ENCODE peak calls at places on chromosome 10, in five cellular contexts. One of them, this sample, is unnamed.

GRCh38 chr10:102613286-102613685 is 31.0 kb upstream of the TRIM8 start:
- DNase-seq in stimulated activated CD4-positive, alpha-beta T cell treated with anti-CD3 and anti-CD28 coated beads, Interleukin-1b, Interleukin-23, amount 100 ng/mL, for 24 hours: no peak
- DNase-seq in activated T-helper 1 cell treated with anti-CD3 and anti-CD28 coated beads, Interleukin-2, amount 50 U/mL, for 16 hours: no peak
- DNase-seq in NCI-H1930: no peak
- DNase-seq in ureter: no peak
- DNase-seq in this sample: no peak

GRCh38 chr10:43258032-43258921 is 8.6 kb downstream of the RASGEF1A start:
- DNase-seq in ureter: no peak
- DNase-seq in activated T-helper 1 cell treated with anti-CD3 and anti-CD28 coated beads, Interleukin-2, amount 50 U/mL, for 16 hours: no peak
- DNase-seq in NCI-H1930: no peak
- DNase-seq in stimulated activated CD4-positive, alpha-beta T cell treated with anti-CD3 and anti-CD28 coated beads, Interleukin-1b, Interleukin-23, amount 100 ng/mL, for 24 hours: no peak
- DNase-seq in this sample: no peak

GRCh38 chr10:21975378-21975990 is 28.0 kb downstream of the DNAJC1 start:
- DNase-seq in stimulated activated CD4-positive, alpha-beta T cell treated with anti-CD3 and anti-CD28 coated beads, Interleukin-1b, Interleukin-23, amount 100 ng/mL, for 24 hours: no peak
- DNase-seq in activated T-helper 1 cell treated with anti-CD3 and anti-CD28 coated beads, Interleukin-2, amount 50 U/mL, for 16 hours: no peak
- DNase-seq in NCI-H1930: peak
- DNase-seq in ureter: no peak
- DNase-seq in this sample: no peak

GRCh38 chr10:5560844-5561703 is 36.3 kb downstream of the CALML3 start:
- DNase-seq in stimulated activated CD4-positive, alpha-beta T cell treated with anti-CD3 and anti-CD28 coated beads, Interleukin-1b, Interleukin-23, amount 100 ng/mL, for 24 hours: no peak
- DNase-seq in ureter: peak
- DNase-seq in activated T-helper 1 cell treated with anti-CD3 and anti-CD28 coated beads, Interleukin-2, amount 50 U/mL, for 16 hours: no peak
- DNase-seq in NCI-H1930: no peak
- DNase-seq in this sample: no peak

GRCh38 chr10:33349273-33349672 is 14.8 kb upstream of the NRP1 start:
- DNase-seq in ureter: no peak
- DNase-seq in stimulated activated CD4-positive, alpha-beta T cell treated with anti-CD3 and anti-CD28 coated beads, Interleukin-1b, Interleukin-23, amount 100 ng/mL, for 24 hours: no peak
- DNase-seq in NCI-H1930: no peak
- DNase-seq in activated T-helper 1 cell treated with anti-CD3 and anti-CD28 coated beads, Interleukin-2, amount 50 U/mL, for 16 hours: no peak
- DNase-seq in this sample: no peak

GRCh38 chr10:128180843-128181242 is 54.6 kb upstream of the MKI67 start:
- DNase-seq in NCI-H1930: no peak
- DNase-seq in ureter: no peak
- DNase-seq in activated T-helper 1 cell treated with anti-CD3 and anti-CD28 coated beads, Interleukin-2, amount 50 U/mL, for 16 hours: peak
- DNase-seq in stimulated activated CD4-positive, alpha-beta T cell treated with anti-CD3 and anti-CD28 coated beads, Interleukin-1b, Interleukin-23, amount 100 ng/mL, for 24 hours: no peak
- DNase-seq in this sample: no peak

GRCh38 chr10:32155075-32155516 is 98.9 kb upstream of the KIF5B start:
- DNase-seq in ureter: no peak
- DNase-seq in NCI-H1930: no peak
- DNase-seq in stimulated activated CD4-positive, alpha-beta T cell treated with anti-CD3 and anti-CD28 coated beads, Interleukin-1b, Interleukin-23, amount 100 ng/mL, for 24 hours: no peak
- DNase-seq in activated T-helper 1 cell treated with anti-CD3 and anti-CD28 coated beads, Interleukin-2, amount 50 U/mL, for 16 hours: no peak
- DNase-seq in this sample: no peak

GRCh38 chr10:79270471-79271246 is 76.6 kb upstream of the PPIF start:
- DNase-seq in activated T-helper 1 cell treated with anti-CD3 and anti-CD28 coated beads, Interleukin-2, amount 50 U/mL, for 16 hours: no peak
- DNase-seq in ureter: no peak
- DNase-seq in NCI-H1930: no peak
- DNase-seq in stimulated activated CD4-positive, alpha-beta T cell treated with anti-CD3 and anti-CD28 coated beads, Interleukin-1b, Interleukin-23, amount 100 ng/mL, for 24 hours: no peak
- DNase-seq in this sample: no peak

GRCh38 chr10:4765428-4765827 is 60.6 kb upstream of the AKR1E2 start:
- DNase-seq in NCI-H1930: no peak
- DNase-seq in stimulated activated CD4-positive, alpha-beta T cell treated with anti-CD3 and anti-CD28 coated beads, Interleukin-1b, Interleukin-23, amount 100 ng/mL, for 24 hours: no peak
- DNase-seq in ureter: no peak
- DNase-seq in activated T-helper 1 cell treated with anti-CD3 and anti-CD28 coated beads, Interleukin-2, amount 50 U/mL, for 16 hours: no peak
- DNase-seq in this sample: no peak

GRCh38 chr10:113872139-113873030 is 17.9 kb downstream of the NHLRC2 start:
- DNase-seq in activated T-helper 1 cell treated with anti-CD3 and anti-CD28 coated beads, Interleukin-2, amount 50 U/mL, for 16 hours: no peak
- DNase-seq in ureter: no peak
- DNase-seq in NCI-H1930: no peak
- DNase-seq in stimulated activated CD4-positive, alpha-beta T cell treated with anti-CD3 and anti-CD28 coated beads, Interleukin-1b, Interleukin-23, amount 100 ng/mL, for 24 hours: no peak
- DNase-seq in this sample: no peak

GRCh38 chr10:101613646-101614045 is 25.5 kb downstream of the DPCD start:
- DNase-seq in stimulated activated CD4-positive, alpha-beta T cell treated with anti-CD3 and anti-CD28 coated beads, Interleukin-1b, Interleukin-23, amount 100 ng/mL, for 24 hours: no peak
- DNase-seq in ureter: no peak
- DNase-seq in activated T-helper 1 cell treated with anti-CD3 and anti-CD28 coated beads, Interleukin-2, amount 50 U/mL, for 16 hours: no peak
- DNase-seq in NCI-H1930: no peak
- DNase-seq in this sample: no peak

GRCh38 chr10:98302711-98303365 is 34.8 kb upstream of the LOXL4 start:
- DNase-seq in stimulated activated CD4-positive, alpha-beta T cell treated with anti-CD3 and anti-CD28 coated beads, Interleukin-1b, Interleukin-23, amount 100 ng/mL, for 24 hours: no peak
- DNase-seq in activated T-helper 1 cell treated with anti-CD3 and anti-CD28 coated beads, Interleukin-2, amount 50 U/mL, for 16 hours: no peak
- DNase-seq in ureter: no peak
- DNase-seq in NCI-H1930: no peak
- DNase-seq in this sample: no peak

GRCh38 chr10:49784631-49785030 is 22.5 kb upstream of the OGDHL start:
- DNase-seq in NCI-H1930: no peak
- DNase-seq in activated T-helper 1 cell treated with anti-CD3 and anti-CD28 coated beads, Interleukin-2, amount 50 U/mL, for 16 hours: no peak
- DNase-seq in ureter: no peak
- DNase-seq in stimulated activated CD4-positive, alpha-beta T cell treated with anti-CD3 and anti-CD28 coated beads, Interleukin-1b, Interleukin-23, amount 100 ng/mL, for 24 hours: no peak
- DNase-seq in this sample: no peak

GRCh38 chr10:62554632-62555199 is 180.5 kb downstream of the ZNF365 start:
- DNase-seq in ureter: no peak
- DNase-seq in NCI-H1930: no peak
- DNase-seq in activated T-helper 1 cell treated with anti-CD3 and anti-CD28 coated beads, Interleukin-2, amount 50 U/mL, for 16 hours: no peak
- DNase-seq in stimulated activated CD4-positive, alpha-beta T cell treated with anti-CD3 and anti-CD28 coated beads, Interleukin-1b, Interleukin-23, amount 100 ng/mL, for 24 hours: no peak
- DNase-seq in this sample: peak

GRCh38 chr10:76962851-76963250 is 674.8 kb downstream of the KCNMA1 start:
- DNase-seq in NCI-H1930: no peak
- DNase-seq in activated T-helper 1 cell treated with anti-CD3 and anti-CD28 coated beads, Interleukin-2, amount 50 U/mL, for 16 hours: no peak
- DNase-seq in ureter: no peak
- DNase-seq in stimulated activated CD4-positive, alpha-beta T cell treated with anti-CD3 and anti-CD28 coated beads, Interleukin-1b, Interleukin-23, amount 100 ng/mL, for 24 hours: no peak
- DNase-seq in this sample: no peak

GRCh38 chr10:103445767-103446567 is 6.2 kb downstream of the CALHM2 start:
- DNase-seq in activated T-helper 1 cell treated with anti-CD3 and anti-CD28 coated beads, Interleukin-2, amount 50 U/mL, for 16 hours: no peak
- DNase-seq in stimulated activated CD4-positive, alpha-beta T cell treated with anti-CD3 and anti-CD28 coated beads, Interleukin-1b, Interleukin-23, amount 100 ng/mL, for 24 hours: no peak
- DNase-seq in ureter: peak
- DNase-seq in NCI-H1930: no peak
- DNase-seq in this sample: peak

GRCh38 chr10:98047009-98047741 is 16.8 kb upstream of the CRTAC1 start:
- DNase-seq in activated T-helper 1 cell treated with anti-CD3 and anti-CD28 coated beads, Interleukin-2, amount 50 U/mL, for 16 hours: no peak
- DNase-seq in ureter: no peak
- DNase-seq in NCI-H1930: no peak
- DNase-seq in stimulated activated CD4-positive, alpha-beta T cell treated with anti-CD3 and anti-CD28 coated beads, Interleukin-1b, Interleukin-23, amount 100 ng/mL, for 24 hours: no peak
- DNase-seq in this sample: peak

GRCh38 chr10:112208292-112208691 is 24.7 kb upstream of the GPAM start:
- DNase-seq in stimulated activated CD4-positive, alpha-beta T cell treated with anti-CD3 and anti-CD28 coated beads, Interleukin-1b, Interleukin-23, amount 100 ng/mL, for 24 hours: no peak
- DNase-seq in NCI-H1930: no peak
- DNase-seq in ureter: no peak
- DNase-seq in activated T-helper 1 cell treated with anti-CD3 and anti-CD28 coated beads, Interleukin-2, amount 50 U/mL, for 16 hours: no peak
- DNase-seq in this sample: no peak

GRCh38 chr10:132632091-132632561 is 94.5 kb downstream of the INPP5A start:
- DNase-seq in ureter: no peak
- DNase-seq in stimulated activated CD4-positive, alpha-beta T cell treated with anti-CD3 and anti-CD28 coated beads, Interleukin-1b, Interleukin-23, amount 100 ng/mL, for 24 hours: no peak
- DNase-seq in NCI-H1930: no peak
- DNase-seq in activated T-helper 1 cell treated with anti-CD3 and anti-CD28 coated beads, Interleukin-2, amount 50 U/mL, for 16 hours: no peak
- DNase-seq in this sample: no peak

GRCh38 chr10:19250542-19250941 is 201.9 kb downstream of the MALRD1 start:
- DNase-seq in activated T-helper 1 cell treated with anti-CD3 and anti-CD28 coated beads, Interleukin-2, amount 50 U/mL, for 16 hours: no peak
- DNase-seq in NCI-H1930: no peak
- DNase-seq in stimulated activated CD4-positive, alpha-beta T cell treated with anti-CD3 and anti-CD28 coated beads, Interleukin-1b, Interleukin-23, amount 100 ng/mL, for 24 hours: no peak
- DNase-seq in ureter: no peak
- DNase-seq in this sample: no peak

GRCh38 chr10:122126763-122127659 is 138.0 kb downstream of the TACC2 start:
- DNase-seq in activated T-helper 1 cell treated with anti-CD3 and anti-CD28 coated beads, Interleukin-2, amount 50 U/mL, for 16 hours: no peak
- DNase-seq in stimulated activated CD4-positive, alpha-beta T cell treated with anti-CD3 and anti-CD28 coated beads, Interleukin-1b, Interleukin-23, amount 100 ng/mL, for 24 hours: no peak
- DNase-seq in ureter: no peak
- DNase-seq in NCI-H1930: no peak
- DNase-seq in this sample: peak

GRCh38 chr10:68153473-68154210 is 44.4 kb downstream of the MYPN start:
- DNase-seq in NCI-H1930: no peak
- DNase-seq in ureter: peak
- DNase-seq in stimulated activated CD4-positive, alpha-beta T cell treated with anti-CD3 and anti-CD28 coated beads, Interleukin-1b, Interleukin-23, amount 100 ng/mL, for 24 hours: no peak
- DNase-seq in activated T-helper 1 cell treated with anti-CD3 and anti-CD28 coated beads, Interleukin-2, amount 50 U/mL, for 16 hours: no peak
- DNase-seq in this sample: no peak

GRCh38 chr10:101609481-101609880 is 21.4 kb downstream of the DPCD start:
- DNase-seq in NCI-H1930: no peak
- DNase-seq in stimulated activated CD4-positive, alpha-beta T cell treated with anti-CD3 and anti-CD28 coated beads, Interleukin-1b, Interleukin-23, amount 100 ng/mL, for 24 hours: no peak
- DNase-seq in activated T-helper 1 cell treated with anti-CD3 and anti-CD28 coated beads, Interleukin-2, amount 50 U/mL, for 16 hours: no peak
- DNase-seq in ureter: no peak
- DNase-seq in this sample: no peak

GRCh38 chr10:112875474-112876267 is 74.4 kb upstream of the TCF7L2 start:
- DNase-seq in NCI-H1930: no peak
- DNase-seq in activated T-helper 1 cell treated with anti-CD3 and anti-CD28 coated beads, Interleukin-2, amount 50 U/mL, for 16 hours: no peak
- DNase-seq in ureter: no peak
- DNase-seq in stimulated activated CD4-positive, alpha-beta T cell treated with anti-CD3 and anti-CD28 coated beads, Interleukin-1b, Interleukin-23, amount 100 ng/mL, for 24 hours: no peak
- DNase-seq in this sample: no peak

GRCh38 chr10:112954974-112955735 is 5.1 kb downstream of the TCF7L2 start:
- DNase-seq in ureter: no peak
- DNase-seq in NCI-H1930: no peak
- DNase-seq in activated T-helper 1 cell treated with anti-CD3 and anti-CD28 coated beads, Interleukin-2, amount 50 U/mL, for 16 hours: no peak
- DNase-seq in stimulated activated CD4-positive, alpha-beta T cell treated with anti-CD3 and anti-CD28 coated beads, Interleukin-1b, Interleukin-23, amount 100 ng/mL, for 24 hours: no peak
- DNase-seq in this sample: no peak

GRCh38 chr10:19891429-19891828 is 75.2 kb downstream of the PLXDC2 start:
- DNase-seq in activated T-helper 1 cell treated with anti-CD3 and anti-CD28 coated beads, Interleukin-2, amount 50 U/mL, for 16 hours: no peak
- DNase-seq in NCI-H1930: no peak
- DNase-seq in ureter: no peak
- DNase-seq in stimulated activated CD4-positive, alpha-beta T cell treated with anti-CD3 and anti-CD28 coated beads, Interleukin-1b, Interleukin-23, amount 100 ng/mL, for 24 hours: no peak
- DNase-seq in this sample: no peak

GRCh38 chr10:12539350-12540164 is 190.2 kb downstream of the CAMK1D start:
- DNase-seq in ureter: no peak
- DNase-seq in activated T-helper 1 cell treated with anti-CD3 and anti-CD28 coated beads, Interleukin-2, amount 50 U/mL, for 16 hours: no peak
- DNase-seq in NCI-H1930: no peak
- DNase-seq in stimulated activated CD4-positive, alpha-beta T cell treated with anti-CD3 and anti-CD28 coated beads, Interleukin-1b, Interleukin-23, amount 100 ng/mL, for 24 hours: no peak
- DNase-seq in this sample: no peak

GRCh38 chr10:118264838-118265470 is 77.2 kb downstream of the FAM204A start:
- DNase-seq in NCI-H1930: no peak
- DNase-seq in stimulated activated CD4-positive, alpha-beta T cell treated with anti-CD3 and anti-CD28 coated beads, Interleukin-1b, Interleukin-23, amount 100 ng/mL, for 24 hours: no peak
- DNase-seq in activated T-helper 1 cell treated with anti-CD3 and anti-CD28 coated beads, Interleukin-2, amount 50 U/mL, for 16 hours: no peak
- DNase-seq in ureter: no peak
- DNase-seq in this sample: no peak

GRCh38 chr10:72344932-72345331 is 9.8 kb downstream of the DNAJB12 start:
- DNase-seq in NCI-H1930: no peak
- DNase-seq in ureter: no peak
- DNase-seq in stimulated activated CD4-positive, alpha-beta T cell treated with anti-CD3 and anti-CD28 coated beads, Interleukin-1b, Interleukin-23, amount 100 ng/mL, for 24 hours: no peak
- DNase-seq in activated T-helper 1 cell treated with anti-CD3 and anti-CD28 coated beads, Interleukin-2, amount 50 U/mL, for 16 hours: no peak
- DNase-seq in this sample: no peak

GRCh38 chr10:30219977-30220751 is 128.9 kb downstream of the MTPAP start:
- DNase-seq in ureter: peak
- DNase-seq in stimulated activated CD4-positive, alpha-beta T cell treated with anti-CD3 and anti-CD28 coated beads, Interleukin-1b, Interleukin-23, amount 100 ng/mL, for 24 hours: no peak
- DNase-seq in NCI-H1930: no peak
- DNase-seq in activated T-helper 1 cell treated with anti-CD3 and anti-CD28 coated beads, Interleukin-2, amount 50 U/mL, for 16 hours: no peak
- DNase-seq in this sample: peak

GRCh38 chr10:113001599-113002448 is 51.8 kb downstream of the TCF7L2 start:
- DNase-seq in stimulated activated CD4-positive, alpha-beta T cell treated with anti-CD3 and anti-CD28 coated beads, Interleukin-1b, Interleukin-23, amount 100 ng/mL, for 24 hours: no peak
- DNase-seq in activated T-helper 1 cell treated with anti-CD3 and anti-CD28 coated beads, Interleukin-2, amount 50 U/mL, for 16 hours: no peak
- DNase-seq in ureter: no peak
- DNase-seq in NCI-H1930: no peak
- DNase-seq in this sample: no peak

GRCh38 chr10:60003709-60004191 is 97.4 kb upstream of the CCDC6 start:
- DNase-seq in stimulated activated CD4-positive, alpha-beta T cell treated with anti-CD3 and anti-CD28 coated beads, Interleukin-1b, Interleukin-23, amount 100 ng/mL, for 24 hours: no peak
- DNase-seq in ureter: no peak
- DNase-seq in NCI-H1930: no peak
- DNase-seq in activated T-helper 1 cell treated with anti-CD3 and anti-CD28 coated beads, Interleukin-2, amount 50 U/mL, for 16 hours: no peak
- DNase-seq in this sample: no peak

GRCh38 chr10:43106256-43107091 is 29.6 kb downstream of the RET start:
- DNase-seq in activated T-helper 1 cell treated with anti-CD3 and anti-CD28 coated beads, Interleukin-2, amount 50 U/mL, for 16 hours: no peak
- DNase-seq in NCI-H1930: no peak
- DNase-seq in ureter: no peak
- DNase-seq in stimulated activated CD4-positive, alpha-beta T cell treated with anti-CD3 and anti-CD28 coated beads, Interleukin-1b, Interleukin-23, amount 100 ng/mL, for 24 hours: no peak
- DNase-seq in this sample: no peak